ENCODE peak calls at places on chromosomes 11 and 22, in five cellular contexts. Y, T, G, E and P are unnamed samples.

GRCh38 chr22:44396727-44397722 is 84.3 kb upstream of the SHISAL1 start:
- DNase-seq in E (no peak), G (no peak), T (no peak), Y (no peak), P (no peak)

GRCh38 chr11:119056397-119056999 is 507 bp downstream of the HYOU1 start:
- DNase-seq in E (peak; percentile 61), Y (peak; percentile 19), G (no peak), T (peak; percentile 63), P (no peak)

GRCh38 chr22:45638834-45639746 is 32.5 kb upstream of the ATXN10 start:
- DNase-seq in G (no peak), E (no peak), Y (peak; percentile 77), T (no peak), P (peak; percentile 62)

GRCh38 chr11:67352546-67353316 is 615 bp downstream of the POLD4 start:
- DNase-seq in Y (peak; percentile 54), T (peak; percentile 84), E (no peak), G (no peak), P (no peak)

GRCh38 chr11:69138265-69138664 is 17.5 kb upstream of the SMIM38 start:
- DNase-seq in G (peak; percentile 10), Y (peak; percentile 65), T (no peak), E (no peak), P (peak; percentile 70)

GRCh38 chr11:112366777-112367176 is 106.1 kb upstream of the PLET1 start:
- DNase-seq in E (no peak), T (no peak), G (no peak), Y (peak; percentile 12), P (peak; percentile 90)

GRCh38 chr11:125433454-125434121 is 62.5 kb downstream of the FEZ1 start:
- DNase-seq in T (peak; percentile 58), Y (peak; percentile 72), E (peak; percentile 77), G (no peak), P (peak; percentile 84)

GRCh38 chr11:88404932-88405710 is 67.6 kb upstream of the CTSC start:
- DNase-seq in Y (no peak), T (no peak), G (no peak), E (no peak), P (no peak)

GRCh38 chr11:48020092-48020755 is 39.9 kb downstream of the PTPRJ start:
- DNase-seq in G (no peak), E (no peak), Y (no peak), T (peak; percentile 55), P (no peak)

GRCh38 chr11:59186130-59186594 is 14.2 kb downstream of the DTX4 start:
- DNase-seq in Y (peak; percentile 76), T (peak; percentile 72), G (no peak), E (peak; percentile 62), P (no peak)

GRCh38 chr22:37091986-37092385 is 17.5 kb downstream of the TMPRSS6 start:
- DNase-seq in G (no peak), Y (no peak), E (no peak), T (no peak), P (no peak)

GRCh38 chr22:37088750-37089408 is 20.6 kb downstream of the TMPRSS6 start:
- DNase-seq in G (no peak), Y (no peak), T (no peak), E (no peak), P (no peak)

GRCh38 chr22:37089451-37089850 is 20.1 kb downstream of the TMPRSS6 start:
- DNase-seq in G (no peak), T (no peak), E (no peak), Y (no peak), P (no peak)

GRCh38 chr22:37092997-37093396 is 16.5 kb downstream of the TMPRSS6 start:
- DNase-seq in T (no peak), E (no peak), Y (no peak), G (no peak), P (no peak)

DNA sequence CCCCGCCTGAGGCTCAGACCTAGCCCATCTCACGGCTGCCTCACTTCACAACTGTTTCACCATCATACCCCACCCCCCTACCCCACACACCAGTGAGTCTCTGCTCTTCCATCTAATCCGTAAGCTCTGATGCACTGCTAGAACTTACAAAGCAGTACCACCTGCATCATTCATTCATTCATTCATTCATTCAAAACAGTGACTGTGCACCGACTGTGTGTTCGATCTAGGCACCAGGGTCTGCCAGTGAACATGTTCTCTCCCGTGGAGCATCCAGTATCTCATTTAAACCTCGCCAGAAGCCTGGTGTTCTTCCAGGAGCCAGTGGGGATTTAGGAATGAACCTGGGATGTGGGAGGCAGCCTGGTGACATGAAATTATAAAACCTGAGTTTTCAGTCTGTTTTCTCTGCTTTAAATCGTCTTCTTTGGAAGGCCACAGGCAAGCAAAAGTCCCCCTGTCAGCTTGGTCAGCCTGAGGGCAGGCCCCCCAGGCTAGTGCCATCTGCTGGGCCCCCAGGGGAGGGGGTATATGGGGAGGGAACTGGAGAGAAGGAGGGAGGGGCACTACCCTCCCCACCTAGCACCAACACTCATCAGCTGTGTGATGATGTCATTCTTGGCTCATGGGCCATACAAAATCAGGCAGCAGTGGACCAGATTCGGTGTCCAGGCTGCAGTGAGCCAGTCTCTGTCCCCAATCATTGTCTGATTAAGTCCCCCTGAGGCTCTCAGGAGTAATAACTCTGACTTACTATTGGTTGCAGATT is 18.4 kb downstream of the TMPRSS6 start:
- DNase-seq in G (no peak), E (no peak), Y (no peak), T (no peak), P (no peak)
- H3K4me3 ChIP-seq in G (no peak overlapping the region), E (no peak overlapping the region), Y (no peak overlapping the region), T (no peak overlapping the region), P (no peak overlapping the region)

GRCh38 chr11:6413791-6414231 is 5.1 kb downstream of the APBB1 start:
- DNase-seq in E (no peak), Y (no peak), G (no peak), T (no peak), P (no peak)

GRCh38 chr11:6418199-6418957 is 516 bp downstream of the APBB1 start:
- DNase-seq in E (peak; percentile 76), T (no peak), G (no peak), Y (no peak), P (peak; percentile 11)

GRCh38 chr11:6420677-6421076 is 1.8 kb upstream of the APBB1 start:
- DNase-seq in E (no peak), T (no peak), G (no peak), Y (no peak), P (no peak)

GRCh38 chr11:6414874-6415328 is 4.0 kb downstream of the APBB1 start:
- DNase-seq in T (peak; percentile 50), G (no peak), Y (no peak), E (no peak), P (no peak)

DNA sequence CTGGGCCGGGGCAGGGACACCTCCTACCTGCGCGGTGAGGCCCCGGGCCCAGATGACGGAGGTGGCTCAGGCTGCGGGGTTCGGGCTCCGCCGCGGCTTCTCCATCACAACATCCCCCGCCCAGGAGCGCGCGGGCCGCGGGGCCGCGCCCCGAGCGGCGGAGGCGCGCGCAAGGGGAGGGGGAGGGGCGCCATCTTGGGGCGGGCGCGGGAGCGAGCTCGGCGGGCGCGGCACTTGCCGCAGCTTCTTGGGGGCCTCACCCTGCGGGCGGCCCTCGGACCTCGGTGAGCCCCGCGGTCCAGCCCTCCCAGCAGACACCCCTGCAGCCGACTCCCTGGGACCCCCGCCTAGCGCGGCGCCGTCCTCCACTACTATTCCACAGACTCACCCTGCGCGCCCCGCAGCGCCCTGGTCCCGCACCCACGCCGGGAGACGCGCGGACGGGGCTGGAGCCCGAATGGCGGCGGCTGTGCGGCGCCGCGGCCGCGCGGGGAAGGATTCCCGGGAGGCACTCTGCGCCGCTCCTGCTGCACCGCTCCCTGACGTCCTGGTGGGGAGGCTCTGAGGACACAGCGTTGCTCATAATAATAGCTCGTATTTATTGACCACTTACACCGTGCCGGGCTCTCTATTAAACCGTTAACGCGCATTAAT is at the start of gene APBB1:
- DNase-seq in E (peak; percentile 89), G (no peak), T (peak; percentile 51), Y (peak; percentile 63), P (peak; percentile 61)
- TF ChIP-seq CTCF in E (peak; percentile 12), G (no peak), T (no peak), Y (peak; percentile 9), P (peak; percentile 24)

GRCh38 chr11:44988111-44988510 is 37.4 kb upstream of the TP53I11 start:
- DNase-seq in T (no peak), Y (no peak), E (no peak), G (no peak), P (no peak)

GRCh38 chr11:44988981-44989635 is 38.4 kb upstream of the TP53I11 start:
- DNase-seq in G (no peak), E (no peak), Y (no peak), T (no peak), P (no peak)

GRCh38 chr11:44990665-44991064 is 40.0 kb upstream of the TP53I11 start:
- DNase-seq in G (no peak), T (no peak), E (no peak), Y (no peak), P (no peak)

GRCh38 chr11:44992181-44992582 is 41.5 kb upstream of the TP53I11 start:
- DNase-seq in Y (no peak), T (no peak), G (no peak), E (no peak), P (no peak)

DNA sequence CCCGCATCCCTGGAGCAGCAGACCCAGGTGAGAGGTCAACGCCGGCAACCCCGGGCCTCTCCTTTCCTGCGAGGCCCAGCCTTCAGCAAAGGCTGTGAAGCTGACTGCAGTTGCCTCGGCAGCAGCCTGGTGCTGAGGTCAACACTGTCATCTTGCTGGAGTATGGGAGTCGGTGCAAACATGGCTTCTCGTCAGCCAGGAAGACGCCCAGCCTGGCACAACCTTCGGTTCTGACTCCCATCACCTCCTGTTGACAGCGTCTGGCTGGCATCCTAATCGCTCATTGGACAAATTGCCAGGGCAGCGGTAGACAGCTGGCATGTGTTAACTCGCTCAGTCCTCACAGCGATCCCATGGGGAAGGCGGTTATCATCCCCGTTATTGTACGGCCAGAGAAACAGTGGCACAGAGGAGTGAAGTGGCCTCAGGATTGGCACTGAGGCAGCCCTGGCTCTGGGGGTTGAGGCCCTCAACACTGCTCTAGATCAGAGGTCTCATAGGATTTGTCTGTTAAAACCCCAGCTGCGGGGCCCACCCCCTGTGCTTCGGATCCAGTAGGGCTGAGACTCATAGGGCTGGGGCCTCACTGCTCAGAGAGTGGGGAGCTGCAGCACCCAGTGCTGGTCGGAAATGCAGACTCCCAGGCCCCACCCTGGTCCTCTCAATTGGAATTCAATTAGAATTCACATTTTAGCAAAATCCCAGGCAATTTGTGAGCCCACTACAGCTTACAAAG is 39.3 kb upstream of the TP53I11 start:
- DNase-seq in E (no peak), T (no peak), G (no peak), Y (no peak), P (no peak)
- H3K4me3 ChIP-seq in E (no peak overlapping the region), T (no peak overlapping the region), G (no peak overlapping the region), Y (no peak overlapping the region), P (no peak overlapping the region)

GRCh38 chr11:92550871-92551270 is 326.3 kb downstream of the FAT3 start:
- DNase-seq in G (no peak), T (no peak), Y (no peak), E (no peak), P (no peak)

GRCh38 chr11:92554662-92555061 is 330.0 kb downstream of the FAT3 start:
- DNase-seq in E (no peak), G (no peak), Y (no peak), T (no peak), P (no peak)

GRCh38 chr11:92556435-92556834 is 331.8 kb downstream of the FAT3 start:
- DNase-seq in Y (peak; percentile 28), E (peak; percentile 44), G (no peak), T (peak; percentile 3), P (peak; percentile 22)

GRCh38 chr11:92550411-92550810 is 325.8 kb downstream of the FAT3 start:
- DNase-seq in G (no peak), Y (no peak), E (peak; percentile 65), T (no peak), P (no peak)

DNA sequence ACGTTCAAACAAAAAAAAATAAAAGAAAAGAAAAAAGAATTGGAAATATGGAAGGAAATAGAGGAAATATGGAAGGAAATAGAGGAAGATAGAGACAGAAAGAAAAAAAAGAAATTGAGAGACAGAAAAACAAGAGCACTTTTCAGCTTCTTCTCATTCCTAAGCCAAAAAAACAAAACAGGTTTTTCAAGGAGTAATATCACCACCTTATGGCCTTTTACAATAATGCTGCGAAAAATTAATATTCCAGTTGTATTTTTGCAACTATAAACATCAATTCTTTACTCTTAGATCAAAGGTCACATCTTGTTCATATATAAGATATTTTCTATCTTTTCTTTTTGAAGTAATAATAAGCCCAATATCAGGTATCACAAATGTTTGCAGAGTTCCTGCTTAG is 328.3 kb downstream of the FAT3 start:
- DNase-seq in E (no peak), G (no peak), T (no peak), Y (peak; percentile 42), P (peak; percentile 20)
- TF ChIP-seq CTCF in E (peak; percentile 28), G (peak; percentile 20), T (no peak), Y (peak; percentile 54), P (peak; percentile 5)